ENCODE peak calls at places on chromosomes 4 and X, in nine cellular contexts. P, G, N, Z, H, S, X, B and D are unnamed samples.
A peak's percentile ranks its signal among the peaks of the same experiment; 100 is the strongest.

GRCh38 chrX:66384722-66385121 is 220.7 kb downstream of the HEPH start:
- DNase-seq in P (no peak), G (no peak), N (no peak), Z (no peak), H (no peak), S (no peak), X (no peak), B (no peak), D (no peak)

GRCh38 chrX:133888941-133889340 is 96.5 kb downstream of the GPC3 start:
- DNase-seq in P (no peak), G (no peak), N (no peak), Z (no peak), H (no peak), S (no peak), X (no peak), B (no peak), D (no peak)

GRCh38 chrX:124406294-124407013 is 60.1 kb downstream of the SH2D1A start:
- DNase-seq in P (peak; percentile 55), G (peak; percentile 68), N (peak; percentile 35), Z (peak; percentile 71), H (peak; percentile 74), S (no peak), X (peak; percentile 31), B (peak; percentile 31), D (peak; percentile 71)

GRCh38 chr4:1980561-1981041 is 28.2 kb downstream of the NELFA start:
- DNase-seq in P (no peak), G (no peak), N (no peak), Z (no peak), H (no peak), S (no peak), X (no peak), B (no peak), D (no peak)

GRCh38 chr4:61511716-61512488 is 311.8 kb downstream of the ADGRL3 start:
- DNase-seq in P (no peak), G (peak; percentile 7), N (no peak), Z (no peak), H (peak; percentile 49), S (no peak), X (no peak), B (no peak), D (no peak)

GRCh38 chr4:82428526-82428968 is 1.7 kb downstream of the HNRNPDL start:
- DNase-seq in P (no peak), G (no peak), N (no peak), Z (no peak), H (no peak), S (no peak), X (no peak), B (no peak), D (no peak)

GRCh38 chrX:35728481-35728880 is 69.7 kb upstream of the MAGEB16 start:
- DNase-seq in P (no peak), G (peak; percentile 2), N (peak; percentile 22), Z (no peak), H (no peak), S (peak; percentile 44), X (no peak), B (no peak), D (no peak)

GRCh38 chrX:152806035-152806434 is 24.5 kb downstream of the CETN2 start:
- DNase-seq in P (peak; percentile 40), G (no peak), N (no peak), Z (no peak), H (no peak), S (no peak), X (no peak), B (no peak), D (no peak)

GRCh38 chr4:165440415-165440882 is 61.6 kb downstream of the CPE start:
- DNase-seq in P (peak; percentile 36), G (peak; percentile 4), N (no peak), Z (no peak), H (peak; percentile 10), S (no peak), X (peak; percentile 23), B (peak; percentile 42), D (no peak)

GRCh38 chr4:175561691-175562090 is 250.4 kb downstream of the GPM6A start:
- DNase-seq in P (no peak), G (no peak), N (no peak), Z (no peak), H (no peak), S (no peak), X (no peak), B (no peak), D (no peak)

GRCh38 chr4:149029056-149029651 is 586.9 kb upstream of the NR3C2 start:
- DNase-seq in P (no peak), G (peak; percentile 4), N (no peak), Z (no peak), H (peak; percentile 70), S (no peak), X (peak; percentile 42), B (no peak), D (peak; percentile 15)

GRCh38 chr4:6753103-6753560 is 29.4 kb upstream of the KIAA0232 start:
- DNase-seq in P (no peak), G (no peak), N (no peak), Z (peak; percentile 85), H (no peak), S (no peak), X (peak; percentile 80), B (no peak), D (no peak)

GRCh38 chr4:170675568-170676262 is 586.0 kb upstream of the AADAT start:
- DNase-seq in P (no peak), G (no peak), N (no peak), Z (no peak), H (no peak), S (no peak), X (no peak), B (no peak), D (no peak)
- TF ChIP-seq MAX in P (peak; percentile 48), G (no peak), N (no peak), Z (no peak), H (no peak), S (no peak), X (no peak), B (no peak), D (no peak)

GRCh38 chrX:70960728-70961127 is 29.8 kb upstream of the SLC7A3 start:
- DNase-seq in P (no peak), G (peak; percentile 16), N (no peak), Z (peak; percentile 14), H (no peak), S (no peak), X (no peak), B (no peak), D (peak; percentile 30)
- TF ChIP-seq MAX in P (no peak), G (no peak), N (no peak), Z (no peak), H (no peak), S (no peak), X (no peak), B (no peak), D (no peak)

GRCh38 chrX:2819345-2820130 is 9.2 kb upstream of the GYG2 start:
- DNase-seq in P (peak; percentile 39), G (peak; percentile 45), N (no peak), Z (peak; percentile 56), H (peak; percentile 20), S (no peak), X (peak; percentile 9), B (no peak), D (peak; percentile 32)

GRCh38 chrX:2811271-2811670 is 17.5 kb upstream of the GYG2 start:
- DNase-seq in P (no peak), G (no peak), N (no peak), Z (no peak), H (no peak), S (no peak), X (no peak), B (no peak), D (no peak)

GRCh38 chrX:2820131-2820771 is 8.5 kb upstream of the GYG2 start:
- DNase-seq in P (no peak), G (no peak), N (no peak), Z (no peak), H (no peak), S (no peak), X (no peak), B (no peak), D (no peak)

DNA sequence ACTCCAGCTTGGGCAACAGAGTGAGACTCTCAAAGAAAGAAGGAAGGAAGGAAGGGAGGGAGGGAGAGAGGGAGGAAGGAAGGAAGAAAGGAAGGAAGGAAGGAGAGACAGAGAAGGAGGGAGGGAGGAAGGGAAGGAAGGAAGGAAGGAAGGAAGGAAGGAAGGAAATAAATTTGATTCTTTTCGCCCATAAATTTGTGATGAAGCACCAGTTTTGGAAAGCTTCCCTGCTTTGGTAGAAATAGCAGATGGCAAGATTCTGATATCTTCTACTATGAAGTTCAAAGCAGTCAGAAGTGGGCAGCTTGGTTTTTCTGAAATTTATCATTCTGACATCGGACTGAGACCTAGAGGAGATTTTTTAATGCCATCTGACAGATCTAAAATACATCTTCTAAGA is 11.7 kb upstream of the GYG2 start:
- DNase-seq in P (no peak), G (no peak), N (no peak), Z (no peak), H (no peak), S (no peak), X (no peak), B (no peak), D (no peak)
- TF ChIP-seq MAX in P (no peak), G (no peak), N (no peak), Z (no peak), H (no peak), S (no peak), X (no peak), B (no peak), D (no peak)

GRCh38 chr4:53573696-53574095 is 17.6 kb downstream of the LNX1 start:
- DNase-seq in P (no peak), G (no peak), N (no peak), Z (no peak), H (peak; percentile 26), S (no peak), X (no peak), B (no peak), D (no peak)
- TF ChIP-seq MAX in P (no peak), G (no peak), N (no peak), Z (no peak), H (no peak), S (no peak), X (no peak), B (no peak), D (no peak)

GRCh38 chr4:94459462-94460161 is 7.9 kb downstream of the PDLIM5 start:
- DNase-seq in P (no peak), G (no peak), N (no peak), Z (peak; percentile 36), H (no peak), S (no peak), X (peak; percentile 55), B (no peak), D (no peak)
- TF ChIP-seq MAX in P (no peak), G (no peak), N (no peak), Z (no peak), H (no peak), S (no peak), X (no peak), B (no peak), D (no peak)

GRCh38 chrX:140672840-140673731 is 36.5 kb upstream of the LINC00632 start:
- DNase-seq in P (no peak), G (peak; percentile 9), N (no peak), Z (no peak), H (no peak), S (no peak), X (peak; percentile 78), B (no peak), D (no peak)
- TF ChIP-seq MAX in P (no peak), G (no peak), N (no peak), Z (no peak), H (no peak), S (no peak), X (no peak), B (no peak), D (no peak)